ENCODE peak calls at places on chromosomes 11 and 22, in six cellular contexts. O is NCI-H2107; A is GM19239; X is CD8-positive, alpha-beta memory T cell; W is mucosa of gallbladder; P is posterior vena cava. K is an unnamed sample.

GRCh38 chr11:15202626-15203025 is 87.9 kb downstream of the INSC start:
- DNase-seq in O (no peak), A (no peak), X (no peak), W (no peak), P (no peak), K (no peak)

GRCh38 chr22:24526191-24526590 is 28.7 kb downstream of the GUCD1 start:
- DNase-seq in O (no peak), A (no peak), X (no peak), W (no peak), P (no peak), K (no peak)

GRCh38 chr11:128940603-128941002 is 2.1 kb downstream of the TP53AIP1 start:
- DNase-seq in O (no peak), A (no peak), X (no peak), W (no peak), P (peak; percentile 48), K (no peak)

GRCh38 chr11:116976941-116977570 is 121.2 kb downstream of the SIK3 start:
- DNase-seq in O (no peak), A (no peak), X (no peak), W (no peak), P (no peak), K (no peak)

GRCh38 chr11:119545978-119546915 is 123.3 kb upstream of the THY1 start:
- DNase-seq in O (no peak), A (no peak), X (no peak), W (no peak), P (peak; percentile 77), K (no peak)

GRCh38 chr11:36817336-36817965 is 219.4 kb upstream of the RAG2 start:
- DNase-seq in O (no peak), A (no peak), X (no peak), W (no peak), P (no peak), K (no peak)

GRCh38 chr11:75342966-75343870 is 8.2 kb downstream of the ARRB1 start:
- DNase-seq in O (no peak), A (no peak), X (no peak), W (peak; percentile 68), P (no peak), K (no peak)

GRCh38 chr11:71383461-71383860 is 64.7 kb downstream of the DHCR7 start:
- DNase-seq in O (no peak), A (peak; percentile 54), X (no peak), W (no peak), P (no peak), K (no peak)

K was measured in esophagus squamous epithelium.